ENCODE peak calls at places on chromosomes 3 and 15, in four cellular contexts. Z is NCI-H2171, Q is GM06990, A is AG10803. H is an unnamed sample.

GRCh38 chr15:31412824-31413223 is 86.2 kb downstream of the KLF13 start:
- DNase-seq in Z (no peak), Q (no peak), A (no peak), H (no peak)

GRCh38 chr15:65902373-65902772 is 33.1 kb downstream of the RAB11A start:
- DNase-seq in Z (no peak), Q (peak; percentile 63), A (no peak), H (peak; percentile 69)

GRCh38 chr15:67825880-67826716 is 789 bp downstream of the SKOR1 start:
- DNase-seq in Z (no peak), Q (no peak), A (no peak), H (no peak)

GRCh38 chr3:77467702-77468407 is 428.0 kb downstream of the ROBO2 start:
- DNase-seq in Z (peak; percentile 65), Q (no peak), A (peak; percentile 12), H (no peak)

GRCh38 chr15:62896969-62897486 is 145.5 kb upstream of the TPM1 start:
- DNase-seq in Z (no peak), Q (no peak), A (peak; percentile 99), H (no peak)

GRCh38 chr15:89649013-89649625 is 6.1 kb downstream of the KIF7 start:
- DNase-seq in Z (no peak), Q (no peak), A (no peak), H (no peak)

GRCh38 chr15:55403531-55403930 is 4.6 kb downstream of the CCPG1 start:
- DNase-seq in Z (no peak), Q (peak; percentile 28), A (peak; percentile 69), H (no peak)

GRCh38 chr3:61885414-61885813 is 324.0 kb downstream of the PTPRG start:
- DNase-seq in Z (no peak), Q (no peak), A (no peak), H (no peak)

GRCh38 chr3:55549172-55549571 is 62.1 kb upstream of the WNT5A start:
- DNase-seq in Z (no peak), Q (no peak), A (peak; percentile 83), H (no peak)

GRCh38 chr15:82143390-82144047 is 97.7 kb upstream of the MEX3B start:
- DNase-seq in Z (no peak), Q (no peak), A (no peak), H (no peak)

GRCh38 chr3:66402596-66403267 is 98.1 kb downstream of the LRIG1 start:
- DNase-seq in Z (no peak), Q (no peak), A (peak; percentile 36), H (no peak)

GRCh38 chr3:99473321-99473751 is 165.1 kb upstream of the COL8A1 start:
- DNase-seq in Z (no peak), Q (no peak), A (peak; percentile 91), H (no peak)

GRCh38 chr15:52068004-52068403 is 44.6 kb downstream of the BCL2L10 start:
- DNase-seq in Z (no peak), Q (no peak), A (peak; percentile 36), H (no peak)

GRCh38 chr15:74240002-74240568 is 4.0 kb downstream of the CCDC33 start:
- DNase-seq in Z (peak; percentile 98), Q (no peak), A (peak; percentile 77), H (no peak)

GRCh38 chr15:52481915-52482314 is 46.8 kb downstream of the MYO5A start:
- DNase-seq in Z (no peak), Q (peak; percentile 76), A (peak; percentile 80), H (peak; percentile 65)

GRCh38 chr3:142366434-142366833 is 81.4 kb downstream of the XRN1 start:
- DNase-seq in Z (no peak), Q (no peak), A (no peak), H (peak; percentile 10)

GRCh38 chr15:73956276-73957086 is 30.2 kb downstream of the LOXL1 start:
- DNase-seq in Z (no peak), Q (no peak), A (peak; percentile 95), H (no peak)

GRCh38 chr3:78483070-78483469 is 1284.7 kb downstream of the ROBO1 start:
- DNase-seq in Z (no peak), Q (no peak), A (no peak), H (no peak)

GRCh38 chr15:90300988-90301715 is 35.7 kb downstream of the NGRN start:
- DNase-seq in Z (no peak), Q (peak; percentile 54), A (peak; percentile 26), H (peak; percentile 48)

GRCh38 chr15:64651573-64652260 is 123.7 kb downstream of the RBPMS2 start:
- DNase-seq in Z (no peak), Q (peak; percentile 48), A (no peak), H (peak; percentile 66)

GRCh38 chr3:7504886-7505775 is 644.2 kb downstream of the GRM7 start:
- DNase-seq in Z (no peak), Q (no peak), A (no peak), H (no peak)

GRCh38 chr15:69478259-69478687 is 25.7 kb downstream of the RPLP1 start:
- DNase-seq in Z (peak; percentile 90), Q (no peak), A (peak; percentile 30), H (peak; percentile 66)

GRCh38 chr15:99931703-99932603 is 198.7 kb upstream of the LYSMD4 start:
- DNase-seq in Z (no peak), Q (no peak), A (no peak), H (no peak)